ENCODE peak calls at places on chromosome 20, in eight cellular contexts. M is body of pancreas, Y is lower leg skin, B is H9, Q is stomach, D is uterus, N is ovary, A is endothelial cell. C is an unnamed sample.

GRCh38 chr20:62832212-62832922 is 15.5 kb downstream of the COL9A3 start:
- DNase-seq in Y (no peak), B (peak), Q (peak), N (no peak), A (no peak), M (peak), D (no peak), C (no peak)

GRCh38 chr20:50708845-50709555 is 17.7 kb upstream of the RIPOR3 start:
- DNase-seq in D (no peak), M (peak), B (no peak), A (no peak), N (no peak), Q (peak), Y (no peak), C (no peak)

GRCh38 chr20:10370091-10370887 is 63.7 kb downstream of the MKKS start:
- DNase-seq in A (no peak), M (no peak), Q (no peak), N (no peak), D (no peak), B (no peak), Y (no peak), C (no peak)

GRCh38 chr20:54257090-54257816 is 49.4 kb downstream of the PFDN4 start:
- DNase-seq in D (peak), Y (no peak), M (no peak), B (no peak), A (no peak), Q (no peak), N (no peak), C (no peak)

GRCh38 chr20:7858851-7859250 is 81.4 kb downstream of the HAO1 start:
- DNase-seq in M (no peak), N (no peak), B (no peak), Y (no peak), Q (no peak), A (no peak), D (no peak), C (no peak)

GRCh38 chr20:1478566-1478965 is 11.9 kb upstream of the NSFL1C start:
- DNase-seq in Q (no peak), A (no peak), M (no peak), N (no peak), B (no peak), D (no peak), Y (no peak), C (no peak)

GRCh38 chr20:50048420-50049166 is 64.4 kb downstream of the UBE2V1 start:
- DNase-seq in A (no peak), Q (no peak), M (no peak), B (no peak), Y (no peak), D (no peak), N (no peak), C (no peak)

GRCh38 chr20:17990278-17990972 is 21.6 kb downstream of the MGME1 start:
- DNase-seq in D (no peak), M (no peak), A (no peak), Q (no peak), Y (no peak), N (no peak), B (no peak), C (no peak)

DNA sequence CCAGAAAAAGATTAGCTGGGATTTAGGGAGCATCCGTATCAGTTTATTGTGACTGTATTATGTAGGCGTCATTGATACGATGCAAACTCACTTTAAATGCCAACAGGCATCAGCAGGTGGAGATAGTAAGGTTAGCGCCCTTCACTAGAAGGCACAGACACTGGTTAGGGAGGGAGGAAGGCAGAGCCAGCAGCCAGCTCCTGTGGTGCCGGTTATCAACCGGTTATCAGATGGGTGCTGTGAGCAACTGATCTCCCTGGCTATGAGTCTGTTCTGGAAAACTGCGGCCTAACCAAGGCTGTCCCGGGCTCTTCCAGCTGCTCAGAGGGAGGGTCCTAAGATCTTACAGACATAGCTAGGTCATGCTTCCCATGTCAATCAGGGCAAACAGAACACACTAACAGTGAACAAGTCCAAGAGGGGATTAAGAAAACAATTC is 47.5 kb upstream of the CD93 start:
- DNase-seq in B (no peak), A (no peak), N (no peak), M (no peak), Y (no peak), D (no peak), Q (no peak), C (no peak)
- TF ChIP-seq CTCF in B (no peak), A (no peak), N (no peak), M (no peak), Y (no peak), D (no peak), Q (no peak), C (no peak)

GRCh38 chr20:34269996-34270627 is 28.9 kb downstream of the ASIP start:
- DNase-seq in A (peak), B (no peak), N (peak), D (peak), M (peak), Q (no peak), Y (peak), C (no peak)
- TF ChIP-seq CTCF in A (no peak), B (no peak), N (no peak), D (no peak), M (no peak), Q (no peak), Y (no peak), C (no peak)

GRCh38 chr20:35307666-35308653 is 15.7 kb upstream of the FAM83C start:
- DNase-seq in Y (peak), D (no peak), N (no peak), A (no peak), Q (peak), M (peak), B (no peak), C (no peak)
- TF ChIP-seq CTCF in Y (no peak), D (no peak), N (no peak), A (no peak), Q (no peak), M (no peak), B (no peak), C (no peak)

DNA sequence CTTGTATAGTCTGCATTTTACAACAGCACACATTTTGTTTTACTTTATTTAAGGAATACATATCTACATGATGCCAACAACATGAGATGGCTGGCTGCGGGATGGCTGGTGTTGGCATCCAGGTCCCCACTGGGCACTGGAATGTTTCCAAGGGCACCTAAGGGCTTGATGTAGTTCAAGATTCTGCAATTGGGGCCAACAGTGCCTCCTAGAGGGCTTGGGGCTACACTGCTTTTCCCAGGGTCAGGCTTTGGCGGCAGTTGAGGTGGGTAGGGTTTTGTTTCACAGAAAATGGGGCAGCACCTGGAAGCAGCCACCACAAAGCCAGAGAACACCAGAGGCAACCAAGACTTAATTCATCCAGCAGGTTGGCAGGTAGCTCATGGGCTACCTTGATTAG is 202.2 kb upstream of the PRND start:
- DNase-seq in Y (no peak), D (no peak), N (no peak), Q (no peak), A (peak), M (no peak), B (peak), C (no peak)
- TF ChIP-seq CTCF in Y (no peak), D (no peak), N (no peak), Q (no peak), A (peak), M (no peak), B (peak), C (peak)

DNA sequence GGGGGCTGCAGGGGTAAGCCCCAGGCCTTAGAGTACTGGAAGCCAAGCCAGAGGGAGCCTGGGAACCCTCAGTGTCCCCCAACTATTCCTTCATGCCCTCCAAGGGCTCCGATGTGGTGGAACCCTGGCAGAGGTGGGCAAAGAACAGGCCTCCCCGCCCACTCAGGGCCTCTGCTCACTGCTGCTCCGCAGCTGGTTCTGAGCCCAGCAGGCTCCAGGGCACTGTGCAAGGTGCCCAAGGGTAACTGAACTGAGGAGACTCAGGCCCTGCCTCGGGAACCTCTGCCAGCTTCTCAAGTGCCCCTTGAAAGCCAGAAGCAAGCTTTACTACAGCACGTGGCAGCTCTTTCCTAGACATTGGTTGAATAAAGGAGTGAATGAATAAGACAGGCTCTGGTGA is 54.8 kb downstream of the TOX2 start:
- DNase-seq in Q (no peak), N (no peak), A (no peak), D (no peak), Y (no peak), B (no peak), M (no peak), C (no peak)
- TF ChIP-seq CTCF in Q (no peak), N (no peak), A (no peak), D (no peak), Y (no peak), B (no peak), M (no peak), C (no peak)

DNA sequence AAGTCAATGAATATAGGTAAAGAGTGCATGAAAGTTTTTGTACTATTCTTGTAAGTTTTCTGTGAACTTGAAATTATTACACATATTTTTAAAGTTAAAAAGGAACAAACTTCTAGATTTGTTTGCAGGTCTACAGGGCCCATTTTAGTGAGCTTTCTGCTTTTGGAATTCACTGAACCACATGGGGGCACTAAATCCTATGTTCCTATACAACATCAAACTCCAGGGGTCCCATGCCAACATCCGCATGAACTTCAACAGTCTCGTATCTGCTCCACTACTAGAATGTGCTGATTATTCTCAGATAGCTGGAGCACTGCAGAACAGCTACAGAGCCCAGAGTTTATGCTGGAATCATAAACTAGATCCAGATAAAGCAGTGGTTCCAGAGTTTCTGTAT is 347.9 kb upstream of the SPTLC3 start:
- DNase-seq in Q (no peak), B (peak), D (peak), Y (no peak), N (no peak), A (peak), M (peak), C (no peak)
- TF ChIP-seq CTCF in Q (no peak), B (peak), D (no peak), Y (no peak), N (no peak), A (peak), M (no peak), C (peak)

DNA sequence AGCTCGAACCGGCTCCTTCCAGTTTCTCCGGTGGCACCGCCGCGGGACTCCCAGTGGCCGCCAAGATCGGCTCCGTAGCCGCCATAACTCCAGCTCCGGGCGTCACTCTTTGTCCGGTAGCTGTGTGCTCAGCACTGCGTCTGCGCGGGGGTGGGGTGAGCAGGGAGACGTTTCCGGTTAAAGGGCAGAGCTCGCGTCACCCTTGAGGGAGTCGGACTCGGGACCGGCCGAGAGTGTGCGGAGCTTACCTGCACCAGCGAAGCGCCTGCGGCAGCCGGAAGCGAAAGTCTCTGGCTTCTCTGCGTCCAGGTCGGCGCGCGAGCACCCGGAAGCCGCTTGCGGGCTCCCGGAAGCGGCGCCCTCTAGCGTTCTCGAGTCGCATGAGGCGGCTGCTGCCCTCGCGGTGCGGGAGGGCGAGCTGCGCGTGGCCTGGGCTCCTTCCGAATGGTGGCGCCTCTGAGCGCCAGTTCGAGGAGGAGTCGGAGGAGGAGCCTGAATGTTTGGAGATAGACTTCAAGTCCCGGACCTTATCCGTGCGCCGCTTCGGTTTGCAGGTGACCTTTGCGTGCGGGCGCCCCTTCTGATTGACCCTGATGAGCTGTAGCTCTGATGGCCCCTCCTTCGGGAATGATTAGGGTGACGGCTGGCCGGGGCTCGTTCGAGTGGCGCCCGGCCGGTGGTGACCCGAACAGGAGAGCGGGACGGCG is at the start of gene SCAND1:
- DNase-seq in N (peak), Y (peak), M (peak), Q (peak), B (peak), A (peak), D (peak), C (peak)
- TF ChIP-seq CTCF in N (peak), Y (no peak), M (peak), Q (peak), B (peak), A (peak), D (peak), C (peak)

DNA sequence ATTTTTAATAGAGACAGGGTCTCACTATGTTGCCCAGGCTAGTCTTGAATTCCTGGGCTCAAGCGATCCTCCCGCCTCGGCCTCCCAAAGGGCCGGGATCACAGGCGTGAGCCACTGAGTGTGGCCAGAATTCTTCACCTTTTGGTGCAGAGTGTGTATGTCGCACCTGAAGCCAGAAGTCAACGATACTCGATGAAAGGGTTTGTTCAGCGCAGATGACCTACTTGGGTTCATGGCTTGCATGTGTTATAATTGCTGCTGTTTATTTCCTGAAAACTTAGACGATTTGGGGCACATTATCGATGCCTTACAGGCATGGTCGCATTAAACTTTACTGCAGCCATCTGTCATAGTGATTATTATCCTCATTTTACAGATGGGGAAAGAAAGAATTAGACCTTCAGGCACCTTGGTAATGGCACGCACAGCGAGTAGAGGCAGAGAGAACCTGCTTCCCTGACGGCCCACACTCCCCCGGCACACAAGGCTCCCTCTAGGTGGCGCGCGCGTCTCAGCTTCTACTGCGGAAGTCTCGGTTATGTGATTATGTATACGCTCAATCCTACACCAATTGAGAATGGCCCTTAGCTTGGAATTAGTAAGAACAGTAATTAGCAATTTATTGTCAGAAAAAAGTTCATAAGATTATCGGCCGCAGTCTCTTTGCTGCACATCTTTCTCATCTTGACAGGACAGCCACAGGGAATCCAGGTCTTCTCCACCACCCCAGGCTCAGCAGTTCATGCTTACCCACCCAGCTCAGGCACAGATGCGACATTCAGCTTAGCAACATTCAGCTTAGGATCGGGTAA is 212.8 kb upstream of the PROKR2 start:
- DNase-seq in N (peak), D (peak), Y (peak), M (peak), A (peak), Q (peak), B (peak), C (no peak)
- TF ChIP-seq CTCF in N (peak), D (peak), Y (no peak), M (peak), A (peak), Q (peak), B (peak), C (peak)